ENCODE peak calls at places on chromosomes 1 and 21, in eight cellular contexts. K is SK-N-SH, W is neural progenitor cell, Z is MM.1S, N is OCI-LY7, D is hepatocyte, E is HCT116, V is PC-3. Y is an unnamed sample.

GRCh38 chr1:116540088-116540487 is 30.7 kb downstream of the CD58 start:
- DNase-seq in K (no peak), W (no peak), Z (peak; percentile 15), N (peak; percentile 5), D (no peak), E (no peak), V (no peak), Y (no peak)

GRCh38 chr1:162861101-162861500 is at the start of gene CCDC190:
- DNase-seq in K (no peak), W (no peak), Z (no peak), N (no peak), D (peak; percentile 12), E (no peak), V (no peak), Y (peak; percentile 21)

GRCh38 chr1:162987866-162988265 is 81.3 kb upstream of the RGS4 start:
- DNase-seq in K (no peak), W (no peak), Z (no peak), N (no peak), D (no peak), E (peak; percentile 6), V (peak; percentile 97), Y (peak; percentile 90)

GRCh38 chr1:42924249-42925131 is 34.2 kb downstream of the SLC2A1 start:
- DNase-seq in K (peak; percentile 96), W (peak; percentile 99), Z (peak; percentile 91), N (peak; percentile 89), D (peak; percentile 95), E (peak; percentile 82), V (peak; percentile 92), Y (peak; percentile 96)

GRCh38 chr1:116373451-116374339 is 651 bp downstream of the ATP1A1 start:
- DNase-seq in K (peak; percentile 76), W (peak; percentile 84), Z (peak; percentile 40), N (peak; percentile 65), D (peak; percentile 68), E (no peak), V (peak; percentile 42), Y (peak; percentile 81)

GRCh38 chr1:173269490-173270230 is 62.5 kb upstream of the TNFSF4 start:
- DNase-seq in K (peak; percentile 4), W (no peak), Z (no peak), N (no peak), D (no peak), E (peak; percentile 37), V (peak; percentile 100), Y (peak; percentile 89)

GRCh38 chr1:245345191-245345884 is 190.6 kb downstream of the KIF26B start:
- DNase-seq in K (peak; percentile 48), W (peak; percentile 37), Z (no peak), N (no peak), D (peak; percentile 29), E (no peak), V (no peak), Y (no peak)

GRCh38 chr1:232226197-232226681 is 403.7 kb downstream of the SIPA1L2 start:
- DNase-seq in K (no peak), W (peak; percentile 63), Z (no peak), N (no peak), D (no peak), E (no peak), V (peak; percentile 97), Y (peak; percentile 73)

GRCh38 chr1:167431909-167432650 is 86.2 kb downstream of the CD247 start:
- DNase-seq in K (no peak), W (no peak), Z (no peak), N (no peak), D (no peak), E (no peak), V (no peak), Y (no peak)

GRCh38 chr1:246709196-246709595 is 15.0 kb upstream of the SCCPDH start:
- DNase-seq in K (no peak), W (no peak), Z (no peak), N (no peak), D (no peak), E (no peak), V (no peak), Y (no peak)
- H3K9me3 ChIP-seq in K (no peaks in the 10 kb centered on the region), W (no peaks in the 10 kb centered on the region), Z (no peaks in the 10 kb centered on the region), N (no peaks in the 10 kb centered on the region), D (no peaks in the 10 kb centered on the region), E (no peaks in the 10 kb centered on the region), V (no peaks in the 10 kb centered on the region), Y (no peaks in the 10 kb centered on the region)

DNA sequence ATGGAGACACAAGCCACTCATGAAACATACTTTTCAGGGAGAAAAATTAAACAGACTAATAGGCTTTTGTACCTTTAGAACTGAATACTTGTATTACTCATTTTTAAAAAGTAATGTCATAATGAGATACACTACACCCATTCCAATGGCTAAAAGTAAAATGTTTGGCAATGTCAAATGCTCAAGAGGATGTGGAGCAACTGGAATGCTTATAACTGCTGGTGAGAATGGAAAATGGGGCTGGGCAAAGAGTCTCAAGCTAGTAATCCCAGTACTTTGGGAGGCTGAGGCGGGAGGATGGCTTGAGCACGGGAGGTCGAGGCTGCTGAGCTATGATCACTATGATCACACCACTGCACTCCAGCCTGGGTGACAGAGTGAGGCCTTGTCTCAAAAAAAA is 86.3 kb downstream of the NKAIN1 start:
- DNase-seq in K (no peak), W (no peak), Z (no peak), N (no peak), D (no peak), E (no peak), V (no peak), Y (peak; percentile 18)
- H2AFZ ChIP-seq in K (no peak overlapping the region), W (no peak overlapping the region), Z (no peak overlapping the region), N (no peak overlapping the region), D (no peak overlapping the region), E (no peak overlapping the region), V (no peak overlapping the region), Y (no peak overlapping the region)

DNA sequence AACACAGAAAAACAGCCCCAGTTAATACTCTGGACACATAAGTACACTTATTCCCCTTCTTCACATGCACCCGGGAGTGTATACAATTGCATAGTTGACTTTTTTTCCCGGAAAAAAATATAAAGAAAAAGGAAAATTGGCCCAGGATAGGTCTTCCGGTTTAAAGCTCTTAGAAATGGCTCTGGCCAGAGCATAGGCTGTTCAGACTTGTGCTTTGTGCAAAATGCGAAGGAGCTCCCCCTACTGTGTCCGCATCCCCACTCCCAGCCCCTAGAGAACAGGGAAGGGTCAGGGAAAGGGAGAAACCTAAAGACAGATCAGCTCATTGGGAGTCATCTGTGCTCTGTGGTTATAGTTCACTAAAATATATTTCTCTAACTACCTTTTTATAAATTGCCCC is 5.5 kb upstream of the MTMR11 start:
- DNase-seq in K (peak; percentile 82), W (peak; percentile 75), Z (no peak), N (no peak), D (peak; percentile 62), E (no peak), V (no peak), Y (no peak)
- TF ChIP-seq EZH2phosphoT487 in K (no peak), W (no peak), Z (no peak), N (no peak), D (no peak), E (no peak), V (no peak), Y (no peak)

GRCh38 chr21:22342855-22343254 is 1344.6 kb downstream of the NCAM2 start:
- DNase-seq in K (no peak), W (no peak), Z (peak; percentile 28), N (no peak), D (no peak), E (no peak), V (no peak), Y (no peak)
- H3K9me3 ChIP-seq in K (no peaks in the 10 kb centered on the region), W (peaks cover 2% of the 10 kb centered on the region), Z (no peaks in the 10 kb centered on the region), N (peaks cover 16% of the 10 kb centered on the region), D (no peaks in the 10 kb centered on the region), E (peaks cover 6% of the 10 kb centered on the region), V (peaks cover 3% of the 10 kb centered on the region), Y (no peaks in the 10 kb centered on the region)

GRCh38 chr1:223143760-223144248 is 756 bp upstream of the TLR5 start:
- DNase-seq in K (no peak), W (no peak), Z (peak; percentile 96), N (no peak), D (peak; percentile 48), E (no peak), V (no peak), Y (no peak)
- H2AFZ ChIP-seq in K (peak overlapping the region; percentile 79), W (peak overlapping the region; percentile 91), Z (peak overlapping the region; percentile 17), N (peak overlapping the region; percentile 94), D (peak overlapping the region; percentile 73), E (peak overlapping the region; percentile 91), V (peak overlapping the region; percentile 89), Y (peak overlapping the region; percentile 37)

GRCh38 chr1:59707216-59707615 is 107.5 kb upstream of the HOOK1 start:
- DNase-seq in K (no peak), W (no peak), Z (no peak), N (no peak), D (peak; percentile 62), E (peak; percentile 12), V (peak; percentile 74), Y (peak; percentile 94)
- TF ChIP-seq EZH2phosphoT487 in K (no peak), W (no peak), Z (no peak), N (no peak), D (no peak), E (no peak), V (no peak), Y (no peak)

DNA sequence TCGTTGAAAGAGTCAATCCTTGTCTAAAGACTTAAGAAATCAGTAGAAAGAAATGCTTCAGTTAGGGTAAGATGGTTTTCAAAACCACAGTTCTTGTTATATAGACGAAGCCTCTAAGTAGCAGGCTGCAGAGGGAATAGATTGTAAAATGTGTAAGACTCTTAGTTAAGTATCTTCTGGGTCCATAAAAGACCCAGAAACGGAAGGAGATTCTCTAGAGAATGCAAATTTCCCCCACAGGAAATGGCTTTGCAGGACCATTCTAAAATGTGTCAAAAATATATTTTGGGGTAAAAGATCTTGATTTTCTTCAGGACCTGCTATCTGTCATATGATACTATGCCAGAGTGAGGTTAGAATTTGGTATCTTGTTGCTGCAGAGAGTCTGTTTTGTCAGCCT is 13.4 kb downstream of the OR2T1 start:
- DNase-seq in K (no peak), W (no peak), Z (no peak), N (no peak), D (no peak), E (no peak), V (no peak), Y (no peak)
- H3K9me3 ChIP-seq in K (peaks cover 2% of the 10 kb centered on the region), W (peaks cover 27% of the 10 kb centered on the region), Z (no peaks in the 10 kb centered on the region), N (peaks cover 3% of the 10 kb centered on the region), D (no peaks in the 10 kb centered on the region), E (peaks cover 15% of the 10 kb centered on the region), V (peaks cover 62% of the 10 kb centered on the region), Y (no peaks in the 10 kb centered on the region)

GRCh38 chr21:45982256-45982757 is 737 bp downstream of the COL6A1 start:
- DNase-seq in K (peak; percentile 71), W (peak; percentile 54), Z (no peak), N (no peak), D (peak; percentile 40), E (no peak), V (peak; percentile 18), Y (peak; percentile 55)
- H2AFZ ChIP-seq in K (peak overlapping the region; percentile 85), W (peak overlapping the region; percentile 38), Z (no peak overlapping the region), N (no peak overlapping the region), D (peak overlapping the region; percentile 40), E (no peak overlapping the region), V (no peak overlapping the region), Y (no peak overlapping the region)

GRCh38 chr1:191901651-191902050 is 256.6 kb upstream of the RGS18 start:
- DNase-seq in K (no peak), W (no peak), Z (no peak), N (no peak), D (no peak), E (no peak), V (no peak), Y (no peak)
- TF ChIP-seq EZH2phosphoT487 in K (no peak), W (no peak), Z (no peak), N (no peak), D (no peak), E (no peak), V (no peak), Y (no peak)

GRCh38 chr1:152533327-152533938 is 19.2 kb downstream of the CRCT1 start:
- DNase-seq in K (peak; percentile 45), W (no peak), Z (peak; percentile 56), N (peak; percentile 24), D (no peak), E (peak; percentile 56), V (peak; percentile 87), Y (peak; percentile 66)
- H3K9me3 ChIP-seq in K (no peaks in the 10 kb centered on the region), W (peaks cover 45% of the 10 kb centered on the region), Z (no peaks in the 10 kb centered on the region), N (no peaks in the 10 kb centered on the region), D (no peaks in the 10 kb centered on the region), E (no peaks in the 10 kb centered on the region), V (no peaks in the 10 kb centered on the region), Y (no peaks in the 10 kb centered on the region)